ENCODE peak calls at places on chromosomes 11 and 22, in six cellular contexts. H is BE2C, J is endothelial cell of umbilical vein, Q is ovary, D is left ventricle myocardium inferior, Y is SK-N-SH. N is an unnamed sample.
A peak's percentile ranks its signal among the peaks of the same experiment; 100 is the strongest.

GRCh38 chr11:3835752-3836151 is 5.0 kb downstream of the RHOG start:
- DNase-seq in H (no peak), J (no peak), Q (peak; percentile 54), D (peak; percentile 69), Y (no peak), N (no peak)

GRCh38 chr11:94776351-94777321 is 8.5 kb downstream of the AMOTL1 start:
- DNase-seq in H (peak; percentile 42), J (peak; percentile 24), Q (no peak), D (no peak), Y (no peak), N (peak; percentile 77)

GRCh38 chr22:39283312-39284141 is 35.9 kb downstream of the RPL3 start:
- DNase-seq in H (no peak), J (peak; percentile 91), Q (no peak), D (peak; percentile 63), Y (peak; percentile 58), N (no peak)

GRCh38 chr11:59822989-59823566 is 12.5 kb upstream of the MRPL16 start:
- DNase-seq in H (peak; percentile 12), J (peak; percentile 87), Q (no peak), D (no peak), Y (peak; percentile 53), N (peak; percentile 72)

GRCh38 chr11:85756401-85757200 is 54.3 kb downstream of the SYTL2 start:
- DNase-seq in H (no peak), J (no peak), Q (no peak), D (no peak), Y (no peak), N (peak; percentile 55)

GRCh38 chr22:43592470-43592869 is 180.7 kb downstream of the MPPED1 start:
- DNase-seq in H (peak; percentile 43), J (no peak), Q (no peak), D (no peak), Y (no peak), N (no peak)

GRCh38 chr11:95262994-95263764 is 32.2 kb upstream of the SESN3 start:
- DNase-seq in H (no peak), J (no peak), Q (no peak), D (no peak), Y (no peak), N (no peak)

GRCh38 chr11:18705651-18706281 is 7.2 kb downstream of the TMEM86A start:
- DNase-seq in H (peak; percentile 14), J (peak; percentile 13), Q (peak; percentile 69), D (peak; percentile 36), Y (peak; percentile 72), N (no peak)

GRCh38 chr11:19368726-19369364 is 128.1 kb upstream of the E2F8 start:
- DNase-seq in H (no peak), J (peak; percentile 45), Q (no peak), D (no peak), Y (no peak), N (no peak)

GRCh38 chr11:35841733-35842132 is 102.1 kb upstream of the LDLRAD3 start:
- DNase-seq in H (no peak), J (no peak), Q (no peak), D (no peak), Y (no peak), N (no peak)

GRCh38 chr11:78957481-78958245 is 383.0 kb upstream of the NARS2 start:
- DNase-seq in H (no peak), J (peak; percentile 33), Q (no peak), D (no peak), Y (no peak), N (peak; percentile 73)

GRCh38 chr22:19569976-19570375 is 45.8 kb upstream of the CLDN5 start:
- DNase-seq in H (no peak), J (no peak), Q (no peak), D (no peak), Y (no peak), N (no peak)

DNA sequence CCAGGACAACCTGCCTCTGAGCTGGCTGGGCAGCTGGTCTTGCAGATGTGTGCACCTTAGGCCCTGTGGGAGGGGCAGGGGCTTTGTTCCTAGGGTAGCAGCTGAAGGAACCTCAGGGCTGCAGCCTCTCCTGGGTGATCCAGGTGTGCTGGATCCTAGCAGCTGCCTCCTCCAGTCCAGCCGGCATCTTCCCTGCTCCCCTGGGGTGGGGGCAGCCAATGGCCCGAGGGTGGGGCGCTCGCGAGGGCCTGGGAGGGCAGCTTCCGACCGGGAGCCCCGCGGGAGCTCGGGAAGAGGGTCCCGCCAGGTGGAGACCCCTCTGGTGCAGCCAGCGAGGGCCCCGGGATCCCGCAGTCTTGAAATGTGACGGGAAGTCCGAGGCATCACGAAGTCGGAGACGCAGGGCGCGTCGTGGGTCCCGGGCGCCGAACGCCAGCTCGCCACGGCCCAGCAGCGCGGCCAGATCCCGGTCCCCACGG is 1.7 kb downstream of the IFITM1 start:
- DNase-seq in H (no peak), J (no peak), Q (no peak), D (peak; percentile 18), Y (no peak), N (no peak)
- H3K27me3 ChIP-seq in H (peaks cover 5% of the 10 kb centered on the region), J (peaks cover 19% of the 10 kb centered on the region), Q (no peaks in the 10 kb centered on the region), D (peaks cover 59% of the 10 kb centered on the region), Y (no peaks in the 10 kb centered on the region), N (peaks cover 2% of the 10 kb centered on the region)

GRCh38 chr11:64713031-64713780 is 9.8 kb downstream of the NRXN2 start:
- DNase-seq in H (peak; percentile 68), J (peak; percentile 43), Q (peak; percentile 48), D (peak; percentile 27), Y (no peak), N (peak; percentile 17)
- H3K4me3 ChIP-seq in H (no peak overlapping the region), J (no peak overlapping the region), Q (no peak overlapping the region), D (peak overlapping the region; percentile 23), Y (no peak overlapping the region), N (no peak overlapping the region)

DNA sequence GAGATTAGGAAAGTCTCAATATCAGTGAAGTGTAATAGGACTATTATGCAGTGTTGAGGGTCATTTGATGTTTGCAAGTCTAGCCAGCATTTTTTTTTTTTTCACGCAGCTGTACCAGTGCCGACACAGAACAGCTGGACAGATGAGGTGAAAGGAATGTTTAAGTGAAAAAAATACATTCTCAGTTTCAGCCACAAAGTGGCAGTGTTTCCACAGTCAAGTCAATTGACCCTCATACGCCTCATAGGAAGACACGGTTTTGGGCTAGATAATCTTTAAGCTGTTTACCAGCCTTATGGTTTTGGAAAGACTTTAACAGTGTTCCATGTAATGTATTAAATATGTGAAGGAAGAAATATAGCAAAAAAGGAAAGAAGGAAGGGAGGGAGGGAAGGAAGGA is 349.9 kb upstream of the ANO3 start:
- DNase-seq in H (peak; percentile 21), J (peak; percentile 72), Q (peak; percentile 18), D (no peak), Y (peak; percentile 30), N (peak; percentile 72)
- TF ChIP-seq CTCF in H (peak; percentile 56), J (peak; percentile 38), Q (peak; percentile 34), D (peak; percentile 70), Y (peak; percentile 73), N (peak; percentile 47)

GRCh38 chr11:44333271-44334218 is 23.6 kb upstream of the ALX4 start:
- DNase-seq in H (no peak), J (no peak), Q (no peak), D (no peak), Y (no peak), N (peak; percentile 68)
- H3K27me3 ChIP-seq in H (peaks cover 56% of the 10 kb centered on the region), J (peaks cover 62% of the 10 kb centered on the region), Q (no peaks in the 10 kb centered on the region), D (peaks cover 85% of the 10 kb centered on the region), Y (peaks cover 32% of the 10 kb centered on the region), N (peaks cover 19% of the 10 kb centered on the region)

DNA sequence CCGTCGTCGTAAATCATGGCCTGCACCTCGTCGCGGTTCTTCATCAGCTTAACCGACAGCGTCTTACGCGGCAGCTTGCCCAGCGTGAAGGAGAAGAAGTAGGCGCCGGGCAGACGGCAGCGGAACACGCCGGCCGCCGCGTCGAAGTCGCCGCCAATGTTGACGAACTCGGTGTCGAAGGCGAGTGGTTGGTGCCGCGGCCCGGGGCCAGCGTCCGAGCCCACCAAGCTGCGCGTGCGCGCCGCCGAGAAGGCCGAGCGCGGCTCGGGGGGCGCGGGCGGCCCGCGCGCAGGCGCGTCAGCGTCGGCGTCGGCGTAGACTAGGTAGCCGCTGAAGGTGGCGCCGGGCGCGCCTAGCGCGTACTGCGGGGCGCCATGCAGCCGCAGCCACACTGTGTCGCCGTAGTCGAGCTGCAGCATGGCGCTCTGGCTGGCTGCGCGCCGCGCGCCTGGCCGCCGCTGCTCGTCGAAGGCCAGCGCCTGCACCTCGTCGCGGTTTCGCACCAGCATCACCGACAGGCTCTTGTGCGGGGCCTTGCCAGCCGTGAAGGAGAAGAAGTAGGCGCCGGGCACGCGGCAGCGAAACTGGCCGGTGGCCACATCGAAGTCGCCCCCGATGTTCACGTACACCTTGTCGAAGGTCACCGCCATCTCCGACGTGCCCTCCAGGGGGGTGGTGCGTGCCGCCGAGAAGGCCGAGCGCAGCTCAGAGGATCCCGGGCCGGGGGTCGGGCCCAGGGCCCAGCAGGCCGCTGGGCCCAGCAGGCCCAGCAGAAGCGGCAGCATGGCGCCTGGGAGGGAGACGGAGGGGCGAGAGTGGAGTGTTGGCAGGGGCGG is 3.8 kb downstream of the FAM180B start:
- DNase-seq in H (no peak), J (peak; percentile 56), Q (peak; percentile 81), D (no peak), Y (no peak), N (no peak)
- H3K4me3 ChIP-seq in H (no peak overlapping the region), J (no peak overlapping the region), Q (peak overlapping the region; percentile 58), D (peak overlapping the region; percentile 58), Y (no peak overlapping the region), N (peak overlapping the region; percentile 18)

DNA sequence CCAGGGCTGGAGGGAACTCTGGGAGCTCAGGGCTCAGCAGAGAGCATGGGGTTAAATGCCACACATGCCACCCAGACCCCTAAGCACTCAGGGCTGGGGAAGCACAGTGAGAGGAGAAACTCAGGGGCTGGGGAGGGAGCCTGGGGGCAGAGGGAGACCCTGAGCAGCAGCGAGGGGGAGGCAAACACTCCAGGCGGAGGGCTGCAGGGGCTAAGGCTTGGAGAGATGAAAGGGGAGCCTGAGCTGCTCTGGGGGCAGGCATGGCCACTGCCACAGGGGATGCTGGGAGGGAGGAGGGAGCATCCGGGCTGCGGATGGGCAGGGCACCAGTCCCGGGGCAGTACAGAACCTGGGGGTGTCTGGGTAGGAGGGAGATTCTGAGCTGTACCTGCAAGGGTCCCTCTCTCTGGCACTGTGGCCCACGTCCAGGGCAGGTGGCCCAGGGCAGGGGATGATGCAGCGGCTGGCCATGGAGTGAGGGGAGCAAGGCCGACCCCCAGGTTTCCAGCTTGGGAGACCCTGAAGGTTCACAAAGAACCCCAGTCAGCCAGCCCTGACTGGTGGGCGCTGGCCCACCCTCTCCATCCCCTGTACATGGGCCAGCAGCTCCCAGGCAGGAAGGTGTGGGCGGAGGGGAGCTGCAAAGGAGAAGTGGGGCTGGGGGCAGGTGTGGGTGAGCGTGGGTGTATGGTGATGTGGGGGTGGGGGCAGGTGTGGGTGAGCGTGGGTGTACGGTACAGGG is 2.0 kb upstream of the TNFRSF13C start:
- DNase-seq in H (peak; percentile 27), J (no peak), Q (no peak), D (no peak), Y (no peak), N (no peak)
- TF ChIP-seq CTCF in H (no peak), J (no peak), Q (no peak), D (no peak), Y (no peak), N (no peak)

GRCh38 chr11:114166897-114167323 is 107.4 kb downstream of the ZBTB16 start:
- DNase-seq in H (peak; percentile 28), J (peak; percentile 89), Q (no peak), D (no peak), Y (no peak), N (peak; percentile 85)
- H3K27me3 ChIP-seq in H (peaks cover 21% of the 10 kb centered on the region), J (no peaks in the 10 kb centered on the region), Q (no peaks in the 10 kb centered on the region), D (no peaks in the 10 kb centered on the region), Y (peaks cover 62% of the 10 kb centered on the region), N (peaks cover 27% of the 10 kb centered on the region)

N was measured in bronchial epithelial cell.